ENCODE peak calls at places on chromosomes 1 and 21, in six cellular contexts. Q is CD8-positive, alpha-beta T cell; V is fibroblast of lung; F is body of pancreas; O is A549; X is aorta. A is an unnamed sample. For H3K4me1, the result is how much of the 10 kb centered on the place peaks cover.

GRCh38 chr1:153122831-153123421 is 9.6 kb upstream of the SPRR2F start:
- DNase-seq in Q (no peak), V (no peak), F (peak), O (peak), X (no peak), A (no peak)

GRCh38 chr1:39116868-39117728 is 87.4 kb upstream of the MACF1 start:
- DNase-seq in Q (no peak), V (peak), F (no peak), O (no peak), X (no peak), A (no peak)

GRCh38 chr21:35643176-35643575 is 417.1 kb downstream of the SETD4 start:
- DNase-seq in Q (no peak), V (peak), F (no peak), O (no peak), X (no peak), A (no peak)

GRCh38 chr1:16236091-16236494 is 890 bp downstream of the CPLANE2 start:
- DNase-seq in Q (peak), V (no peak), F (peak), O (peak), X (no peak), A (no peak)

GRCh38 chr21:17667256-17667655 is 54.6 kb upstream of the BTG3 start:
- DNase-seq in Q (no peak), V (no peak), F (no peak), O (no peak), X (no peak), A (peak)

GRCh38 chr1:154623358-154623757 is 15.4 kb upstream of the ADAR start:
- DNase-seq in Q (no peak), V (no peak), F (no peak), O (no peak), X (no peak), A (no peak)

GRCh38 chr21:15967661-15968060 is 237.9 kb downstream of the USP25 start:
- DNase-seq in Q (no peak), V (no peak), F (no peak), O (no peak), X (no peak), A (no peak)

GRCh38 chr1:208434008-208434407 is 189.8 kb upstream of the PLXNA2 start:
- DNase-seq in Q (no peak), V (no peak), F (no peak), O (no peak), X (no peak), A (no peak)

GRCh38 chr1:219092206-219092605 is 81.5 kb upstream of the LYPLAL1 start:
- DNase-seq in Q (no peak), V (peak), F (no peak), O (peak), X (no peak), A (no peak)

GRCh38 chr21:41068411-41069304 is 99.3 kb upstream of the BACE2 start:
- DNase-seq in Q (peak), V (peak), F (peak), O (peak), X (peak), A (peak)

GRCh38 chr1:43541721-43542401 is 11.2 kb downstream of the PTPRF start:
- DNase-seq in Q (no peak), V (peak), F (peak), O (no peak), X (peak), A (no peak)

GRCh38 chr1:192682335-192682734 is 46.4 kb downstream of the RGS13 start:
- DNase-seq in Q (no peak), V (no peak), F (no peak), O (no peak), X (no peak), A (no peak)

GRCh38 chr1:167057297-167057688 is 32.9 kb downstream of the GPA33 start:
- DNase-seq in Q (no peak), V (peak), F (peak), O (peak), X (no peak), A (peak)

GRCh38 chr1:178530037-178530402 is 17.1 kb downstream of the TEX35 start:
- DNase-seq in Q (no peak), V (peak), F (peak), O (peak), X (peak), A (no peak)

GRCh38 chr1:221284028-221284427 is 404.8 kb downstream of the HLX start:
- DNase-seq in Q (no peak), V (peak), F (no peak), O (no peak), X (no peak), A (peak)

GRCh38 chr1:115258302-115258866 is 79.7 kb downstream of the NGF start:
- DNase-seq in Q (no peak), V (peak), F (no peak), O (peak), X (no peak), A (no peak)

GRCh38 chr1:110309139-110309538 is 30.0 kb upstream of the RBM15 start:
- DNase-seq in Q (no peak), V (no peak), F (peak), O (no peak), X (no peak), A (no peak)

GRCh38 chr1:84720275-84720780 is 30.1 kb upstream of the SSX2IP start:
- DNase-seq in Q (no peak), V (no peak), F (peak), O (no peak), X (no peak), A (no peak)

GRCh38 chr1:244361764-244362473 is 89.8 kb downstream of the ADSS2 start:
- DNase-seq in Q (no peak), V (peak), F (no peak), O (peak), X (peak), A (peak)

GRCh38 chr1:11985851-11986250 is 5.6 kb downstream of the MFN2 start:
- DNase-seq in Q (no peak), V (peak), F (no peak), O (no peak), X (no peak), A (no peak)

GRCh38 chr1:68808351-68808750 is 311.5 kb upstream of the DEPDC1 start:
- DNase-seq in Q (no peak), V (no peak), F (no peak), O (no peak), X (no peak), A (no peak)

GRCh38 chr1:248847181-248847955 is 9.3 kb downstream of the ZNF672 start:
- DNase-seq in Q (no peak), V (no peak), F (no peak), O (no peak), X (no peak), A (no peak)

GRCh38 chr1:246923900-246924299 is 7.8 kb downstream of the AHCTF1 start:
- DNase-seq in Q (no peak), V (no peak), F (no peak), O (no peak), X (no peak), A (no peak)

GRCh38 chr1:51642739-51643142 is 25.8 kb downstream of the OSBPL9 start:
- DNase-seq in Q (no peak), V (peak), F (no peak), O (no peak), X (no peak), A (peak)

GRCh38 chr1:6889875-6890480 is 104.7 kb downstream of the CAMTA1 start:
- DNase-seq in Q (peak), V (peak), F (peak), O (peak), X (peak), A (peak)

GRCh38 chr1:81922955-81923354 is 122.2 kb downstream of the ADGRL2 start:
- DNase-seq in Q (no peak), V (no peak), F (no peak), O (no peak), X (no peak), A (no peak)

GRCh38 chr1:217857061-217857460 is 225.9 kb downstream of the SPATA17 start:
- DNase-seq in Q (no peak), V (peak), F (no peak), O (no peak), X (no peak), A (no peak)

GRCh38 chr1:30039354-30040080 is 683.9 kb downstream of the MATN1 start:
- DNase-seq in Q (no peak), V (no peak), F (no peak), O (no peak), X (no peak), A (no peak)

GRCh38 chr1:11691928-11692711 is 610 bp downstream of the DRAXIN start:
- DNase-seq in Q (no peak), V (no peak), F (no peak), O (no peak), X (no peak), A (no peak)

GRCh38 chr1:168763031-168763430 is 34.0 kb upstream of the DPT start:
- DNase-seq in Q (no peak), V (no peak), F (no peak), O (no peak), X (no peak), A (no peak)

GRCh38 chr1:202143011-202143767 is 1.3 kb downstream of the ARL8A start:
- DNase-seq in Q (no peak), V (no peak), F (peak), O (no peak), X (peak), A (no peak)

GRCh38 chr1:151825811-151826660 is 5.6 kb downstream of the RORC start:
- DNase-seq in Q (no peak), V (no peak), F (no peak), O (no peak), X (no peak), A (no peak)

GRCh38 chr1:151047925-151048644 is 534 bp downstream of the C1orf56 start:
- DNase-seq in Q (peak), V (peak), F (peak), O (peak), X (peak), A (peak)

GRCh38 chr1:17874231-17874630 is 119.1 kb downstream of the ACTL8 start:
- DNase-seq in Q (no peak), V (peak), F (no peak), O (peak), X (no peak), A (no peak)

GRCh38 chr1:201716742-201717135 is 112.2 kb upstream of the IPO9 start:
- DNase-seq in Q (no peak), V (no peak), F (no peak), O (no peak), X (no peak), A (no peak)

DNA sequence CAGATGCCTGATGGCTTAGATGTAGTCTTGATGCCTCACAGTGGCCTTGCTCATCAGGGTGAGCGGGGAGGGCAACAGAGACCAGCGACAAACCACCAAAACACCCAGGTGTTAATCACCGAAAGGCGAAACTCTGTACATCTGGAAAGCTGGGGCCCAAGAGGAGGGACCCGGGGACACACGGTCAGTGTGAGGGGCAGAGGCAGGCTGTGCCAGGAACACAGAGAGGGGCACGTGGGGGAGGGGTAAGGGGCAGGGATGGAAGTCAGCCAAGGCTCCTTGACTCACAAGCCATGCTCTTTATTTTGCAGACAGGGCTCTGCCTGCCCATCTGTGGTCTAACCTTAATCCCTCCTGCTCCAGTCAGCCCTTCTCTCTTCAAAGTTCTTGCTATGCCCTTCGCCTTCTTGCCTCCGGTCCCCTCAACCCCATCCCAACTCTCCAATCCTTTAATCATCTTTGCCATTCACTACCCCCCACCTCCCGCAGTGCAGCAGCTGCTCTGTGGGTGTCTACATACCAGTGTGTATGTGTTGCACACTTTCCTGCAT is 4.3 kb downstream of the MEF2D start:
- DNase-seq in Q (no peak), V (no peak), F (no peak), O (no peak), X (peak), A (no peak)
- H3K4me1 ChIP-seq in Q (half or more), V (under half), F (half or more), O (half or more), X (under half), A (under half)

DNA sequence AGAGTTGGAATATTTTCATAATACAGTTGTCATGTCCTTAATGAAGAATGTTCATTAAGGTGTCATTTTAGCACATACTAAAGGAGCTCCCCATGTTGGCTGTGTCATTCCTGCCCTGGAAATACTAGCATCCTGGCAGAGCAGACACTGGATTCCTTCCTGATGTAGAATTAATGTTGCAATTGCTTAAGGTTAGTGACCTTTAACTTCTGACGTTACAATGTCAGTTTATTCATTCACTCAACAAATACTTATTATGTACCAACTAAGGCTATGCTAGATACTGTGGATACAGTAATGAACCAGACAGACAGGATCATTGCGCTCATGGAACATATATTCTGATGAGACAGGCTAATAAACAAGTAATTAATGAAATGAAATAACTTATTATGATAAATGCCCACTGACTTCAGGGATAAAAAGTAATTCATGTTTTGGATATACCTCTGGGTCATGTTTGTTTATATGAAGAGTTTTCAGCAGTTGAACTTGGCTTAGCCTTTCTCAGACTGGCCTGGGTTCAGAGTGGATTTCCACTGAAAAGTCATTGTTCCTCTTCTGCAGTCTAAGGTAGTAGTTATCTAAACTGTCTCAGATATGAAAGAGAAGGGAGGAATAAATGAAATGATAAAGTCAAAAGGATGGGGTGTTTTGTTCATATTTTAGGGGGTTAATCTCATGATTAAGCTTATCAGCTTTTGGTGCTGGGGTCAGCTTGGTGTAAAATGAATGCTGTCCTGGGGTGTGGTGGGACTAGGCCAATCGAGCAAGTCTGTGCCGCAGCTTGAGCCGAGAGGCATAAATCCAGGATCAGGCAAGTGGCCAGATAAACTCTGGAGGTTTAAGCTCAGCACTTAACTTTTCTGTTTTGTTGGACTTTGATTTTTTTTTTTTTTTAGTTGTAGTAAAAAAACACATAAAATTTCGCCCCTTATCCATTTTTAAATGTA is 43.3 kb upstream of the KCNQ4 start:
- DNase-seq in Q (no peak), V (peak), F (no peak), O (no peak), X (no peak), A (no peak)
- H3K4me1 ChIP-seq in Q (under half), V (under half), F (under half), O (under half), X (under half), A (under half)

GRCh38 chr1:175090775-175091174 is 23.1 kb downstream of the TNN start:
- DNase-seq in Q (no peak), V (no peak), F (no peak), O (no peak), X (no peak), A (no peak)

GRCh38 chr1:175094626-175095025 is 27.0 kb downstream of the TNN start:
- DNase-seq in Q (no peak), V (no peak), F (no peak), O (no peak), X (no peak), A (no peak)

GRCh38 chr1:175095069-175095468 is 27.4 kb downstream of the TNN start:
- DNase-seq in Q (no peak), V (no peak), F (no peak), O (no peak), X (no peak), A (no peak)

GRCh38 chr1:175088523-175088922 is 20.9 kb downstream of the TNN start:
- DNase-seq in Q (no peak), V (no peak), F (no peak), O (no peak), X (no peak), A (no peak)

DNA sequence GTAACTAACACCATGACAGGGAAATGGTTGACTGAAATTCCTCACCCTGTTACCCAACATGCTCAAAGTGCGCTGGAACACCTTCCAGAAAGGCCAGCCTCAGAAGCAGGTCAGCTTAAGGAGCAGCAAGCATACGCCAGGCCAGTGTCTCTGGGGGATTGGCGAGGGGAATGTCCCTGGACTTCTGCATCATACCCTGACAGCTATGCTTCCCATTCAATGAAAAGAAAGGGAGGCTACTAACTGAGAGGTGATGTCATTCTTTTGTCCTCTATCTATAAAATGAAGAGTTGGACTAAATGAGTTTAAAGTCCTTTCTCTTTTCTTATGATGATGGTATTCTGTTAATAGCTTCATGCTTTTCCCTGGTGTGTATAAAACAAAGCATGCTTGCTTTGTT is 21.7 kb downstream of the TNN start:
- DNase-seq in Q (no peak), V (no peak), F (no peak), O (no peak), X (no peak), A (peak)
- H3K4me1 ChIP-seq in Q (under half), V (under half), F (under half), O (under half), X (under half), A (under half)

DNA sequence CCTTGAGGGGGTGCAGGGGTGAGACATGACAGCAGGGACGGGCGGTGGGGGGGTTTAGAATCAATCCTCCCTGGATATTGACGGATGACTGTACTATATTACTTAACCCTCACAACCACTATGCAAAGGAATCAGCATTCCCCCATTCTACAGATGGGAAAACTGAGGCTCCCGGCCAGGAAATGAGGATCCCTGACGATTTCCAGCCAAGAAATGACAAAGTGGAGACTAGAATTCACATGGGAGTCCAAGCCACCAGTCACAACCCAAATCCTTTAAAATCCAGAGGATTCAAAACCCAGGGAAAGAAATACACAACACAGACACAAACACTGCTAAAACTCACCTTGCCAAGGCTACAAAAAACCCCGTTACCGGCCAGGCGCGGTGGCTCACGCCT is 10.7 kb downstream of the SSBP3 start:
- DNase-seq in Q (no peak), V (no peak), F (no peak), O (no peak), X (no peak), A (no peak)
- H3K4me1 ChIP-seq in Q (under half), V (under half), F (under half), O (under half), X (under half), A (under half)

GRCh38 chr1:67433830-67434229 is 3.6 kb upstream of the SERBP1 start:
- DNase-seq in Q (no peak), V (no peak), F (no peak), O (no peak), X (no peak), A (no peak)
- H3K4me1 ChIP-seq in Q (under half), V (under half), F (under half), O (under half), X (under half), A (under half)

A was measured in HAP-1.